ENCODE peak calls at places on chromosomes 6 and 20, in seven cellular contexts. M is mesendoderm, S is HS-5, J is fibroblast of lung, Z is NCI-H748 treated with DMSO at 0.1 percent for 48 hours, O is NCI-H1105, Y is body of pancreas. C is an unnamed sample.

GRCh38 chr20:49894073-49894470 is 21.3 kb downstream of the SPATA2 start:
- DNase-seq in M (no peak), S (no peak), J (no peak), Z (no peak), O (no peak), Y (no peak), C (no peak)

GRCh38 chr6:12891595-12891994 is 175.0 kb downstream of the PHACTR1 start:
- DNase-seq in M (no peak), S (no peak), J (no peak), Z (no peak), O (no peak), Y (no peak), C (no peak)

GRCh38 chr6:35230950-35231349 is 17.2 kb downstream of the SCUBE3 start:
- DNase-seq in M (no peak), S (no peak), J (no peak), Z (no peak), O (no peak), Y (no peak), C (no peak)

GRCh38 chr20:12891643-12892042 is 117.1 kb upstream of the SPTLC3 start:
- DNase-seq in M (peak), S (no peak), J (no peak), Z (no peak), O (no peak), Y (no peak), C (no peak)

GRCh38 chr6:75268121-75268987 is 16.2 kb downstream of the TMEM30A start:
- DNase-seq in M (peak), S (no peak), J (peak), Z (no peak), O (no peak), Y (no peak), C (no peak)

GRCh38 chr6:113564401-113565161 is 292.6 kb upstream of the MARCKS start:
- DNase-seq in M (peak), S (no peak), J (peak), Z (peak), O (peak), Y (peak), C (peak)

GRCh38 chr20:57335392-57335791 is 5.8 kb downstream of the SPO11 start:
- DNase-seq in M (no peak), S (no peak), J (peak), Z (no peak), O (no peak), Y (no peak), C (no peak)

GRCh38 chr6:14655990-14656640 is 538.5 kb downstream of the CD83 start:
- DNase-seq in M (no peak), S (no peak), J (no peak), Z (no peak), O (no peak), Y (no peak), C (no peak)

GRCh38 chr6:161828355-161828754 is 554.5 kb upstream of the AGPAT4 start:
- DNase-seq in M (no peak), S (no peak), J (no peak), Z (no peak), O (no peak), Y (no peak), C (no peak)

GRCh38 chr20:41363601-41364000 is 3.0 kb downstream of the EMILIN3 start:
- DNase-seq in M (no peak), S (no peak), J (no peak), Z (no peak), O (no peak), Y (no peak), C (no peak)

GRCh38 chr20:53940883-53941546 is 129.4 kb downstream of the BCAS1 start:
- DNase-seq in M (peak), S (peak), J (peak), Z (no peak), O (no peak), Y (no peak), C (no peak)

GRCh38 chr6:134472046-134472445 is 154.1 kb upstream of the SGK1 start:
- DNase-seq in M (no peak), S (no peak), J (no peak), Z (no peak), O (no peak), Y (no peak), C (no peak)

GRCh38 chr6:151413372-151414145 is 22.2 kb upstream of the ZBTB2 start:
- DNase-seq in M (no peak), S (no peak), J (no peak), Z (no peak), O (no peak), Y (no peak), C (no peak)

GRCh38 chr20:20713244-20713765 is 861 bp upstream of the RALGAPA2 start:
- DNase-seq in M (no peak), S (no peak), J (no peak), Z (no peak), O (no peak), Y (no peak), C (no peak)

GRCh38 chr6:153131037-153131981 is at the start of gene RGS17:
- DNase-seq in M (peak), S (no peak), J (peak), Z (peak), O (peak), Y (peak), C (peak)

GRCh38 chr6:84892666-84893065 is 128.3 kb upstream of the TBX18 start:
- DNase-seq in M (no peak), S (peak), J (peak), Z (no peak), O (no peak), Y (no peak), C (no peak)

C was measured in osteocyte.